ENCODE peak calls at places on chromosomes 3 and 15, in seven cellular contexts. A is MM.1S, T is H9, V is GM23338, N is endothelial cell of umbilical vein, F is SK-N-SH, X is fibroblast of lung. I is an unnamed sample.

GRCh38 chr15:67922971-67923646 is 83.3 kb upstream of the RNU6-1 start:
- DNase-seq in A (no peak), T (no peak), V (no peak), N (no peak), F (no peak), X (no peak), I (no peak)

GRCh38 chr3:170712798-170713197 is 126.9 kb upstream of the SLC7A14 start:
- DNase-seq in A (no peak), T (no peak), V (no peak), N (no peak), F (no peak), X (peak), I (no peak)

GRCh38 chr3:37024820-37025405 is 31.6 kb downstream of the MLH1 start:
- DNase-seq in A (peak), T (no peak), V (no peak), N (no peak), F (no peak), X (no peak), I (no peak)

GRCh38 chr3:72661115-72661457 is 187.2 kb downstream of the SHQ1 start:
- DNase-seq in A (no peak), T (no peak), V (no peak), N (no peak), F (peak), X (peak), I (peak)

GRCh38 chr3:29137601-29138000 is 143.3 kb upstream of the RBMS3 start:
- DNase-seq in A (no peak), T (no peak), V (no peak), N (no peak), F (no peak), X (no peak), I (no peak)

GRCh38 chr3:153060346-153060745 is 101.7 kb upstream of the RAP2B start:
- DNase-seq in A (no peak), T (no peak), V (no peak), N (no peak), F (no peak), X (no peak), I (no peak)

GRCh38 chr3:61719278-61719977 is 158.1 kb downstream of the PTPRG start:
- DNase-seq in A (no peak), T (no peak), V (no peak), N (no peak), F (no peak), X (no peak), I (no peak)

GRCh38 chr15:71691322-71691699 is 119.0 kb upstream of the NR2E3 start:
- DNase-seq in A (no peak), T (no peak), V (no peak), N (no peak), F (no peak), X (no peak), I (no peak)

GRCh38 chr15:41809526-41810220 is 18.2 kb upstream of the JMJD7 start:
- DNase-seq in A (no peak), T (no peak), V (no peak), N (no peak), F (no peak), X (no peak), I (no peak)

GRCh38 chr3:127630811-127631714 is 2.1 kb downstream of the PODXL2 start:
- DNase-seq in A (no peak), T (no peak), V (no peak), N (no peak), F (no peak), X (no peak), I (no peak)

GRCh38 chr3:126934991-126935390 is 47.9 kb upstream of the PLXNA1 start:
- DNase-seq in A (no peak), T (no peak), V (no peak), N (no peak), F (no peak), X (no peak), I (no peak)

GRCh38 chr3:43155464-43156121 is 49.7 kb upstream of the POMGNT2 start:
- DNase-seq in A (no peak), T (peak), V (peak), N (peak), F (no peak), X (peak), I (peak)

GRCh38 chr15:91992940-91993339 is 139.4 kb downstream of the SLCO3A1 start:
- DNase-seq in A (no peak), T (no peak), V (no peak), N (no peak), F (no peak), X (no peak), I (no peak)

GRCh38 chr3:58132850-58133249 is 77.9 kb downstream of the DNASE1L3 start:
- DNase-seq in A (no peak), T (no peak), V (no peak), N (no peak), F (no peak), X (no peak), I (no peak)

GRCh38 chr15:60788514-60789091 is 309.7 kb upstream of the ICE2 start:
- DNase-seq in A (peak), T (no peak), V (no peak), N (no peak), F (no peak), X (no peak), I (no peak)

DNA sequence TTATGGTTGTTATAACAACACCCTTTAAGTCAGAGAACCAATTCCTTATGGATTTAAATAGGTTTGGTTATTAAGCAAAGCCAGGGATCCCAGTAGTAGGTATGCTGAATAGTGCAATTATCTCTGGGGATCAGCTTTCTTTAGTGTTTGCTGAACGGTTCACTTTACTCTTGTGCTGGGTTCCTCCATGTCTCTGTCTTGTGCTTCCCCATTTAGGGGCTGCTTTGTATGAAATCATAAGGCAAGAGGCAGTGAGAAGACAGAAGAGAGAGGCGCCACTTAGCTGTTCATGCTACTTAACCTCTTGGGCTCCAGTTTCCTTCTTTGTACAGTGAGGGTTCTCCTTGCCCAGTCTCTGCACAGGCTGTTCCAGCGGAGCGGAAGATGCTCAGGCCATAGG is 3.5 kb downstream of the ST6GAL1 start:
- DNase-seq in A (no peak), T (no peak), V (no peak), N (no peak), F (no peak), X (no peak), I (no peak)
- H2AFZ ChIP-seq in A (no peak), T (no peak), V (no peak), N (no peak), F (no peak), X (no peak), I (no peak)

DNA sequence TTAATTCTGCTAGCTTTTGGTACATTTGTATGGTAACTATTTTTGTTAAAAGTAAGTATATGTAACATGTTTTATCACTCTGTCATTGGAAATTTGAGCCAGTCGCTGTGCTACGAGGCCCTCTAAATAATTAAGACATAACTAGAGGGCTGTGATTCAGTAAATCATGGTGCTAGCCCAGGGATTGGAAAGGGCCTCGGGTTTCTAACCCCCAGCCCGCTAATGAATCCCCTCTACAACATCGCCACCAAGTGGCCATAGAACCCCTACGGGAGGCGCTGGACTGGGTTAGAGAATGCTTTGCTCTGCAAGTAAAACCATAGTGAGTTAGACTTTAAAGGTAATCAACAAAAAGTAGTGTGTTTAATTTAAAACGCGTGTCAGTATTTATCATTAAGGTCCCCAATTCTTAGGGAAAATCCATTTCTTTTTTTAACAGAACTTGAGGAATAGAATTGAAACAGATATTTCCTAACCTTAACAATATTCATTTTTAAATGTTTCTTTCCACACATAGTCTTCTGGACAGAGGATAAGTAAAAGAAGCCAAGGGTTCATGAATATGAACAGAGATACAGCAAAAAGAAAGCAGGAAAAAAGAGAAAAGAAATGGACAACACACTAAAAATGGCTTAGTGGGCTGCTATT is 744.7 kb downstream of the EPHA3 start:
- DNase-seq in A (no peak), T (peak), V (peak), N (no peak), F (peak), X (peak), I (peak)
- TF ChIP-seq CTCF in A (peak), T (peak), V (peak), N (no peak), F (peak), X (peak), I (peak)

GRCh38 chr3:151881137-151881536 is 7.7 kb downstream of the SUCNR1 start:
- DNase-seq in A (no peak), T (no peak), V (no peak), N (no peak), F (no peak), X (no peak), I (no peak)
- H2AFZ ChIP-seq in A (no peak), T (no peak), V (peak), N (no peak), F (no peak), X (no peak), I (no peak)

GRCh38 chr3:71247221-71247947 is 336.1 kb downstream of the FOXP1 start:
- DNase-seq in A (no peak), T (peak), V (peak), N (no peak), F (peak), X (peak), I (no peak)
- TF ChIP-seq CTCF in A (no peak), T (peak), V (peak), N (no peak), F (no peak), X (no peak), I (no peak)

DNA sequence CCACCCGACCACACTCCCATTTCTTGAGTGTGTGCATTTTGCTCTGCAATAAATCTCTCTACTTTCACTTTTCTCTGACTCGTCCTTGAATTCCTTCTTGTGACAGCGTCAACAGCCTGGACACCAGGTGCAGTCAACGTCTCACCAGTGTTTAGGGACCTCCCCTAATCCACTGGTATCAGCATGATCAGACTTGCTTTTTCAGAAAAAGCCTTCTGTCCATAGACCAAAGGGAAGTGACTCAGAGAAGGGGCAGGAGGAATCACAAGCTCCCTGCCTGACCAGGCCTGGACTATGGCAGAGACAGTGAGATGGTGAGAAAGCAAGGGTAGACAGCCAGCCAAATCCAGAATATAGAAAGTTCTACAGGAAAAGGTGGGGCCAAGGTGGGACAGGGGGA is 15.5 kb downstream of the CCR5 start:
- DNase-seq in A (peak), T (no peak), V (no peak), N (peak), F (no peak), X (peak), I (peak)
- H2AFZ ChIP-seq in A (no peak), T (no peak), V (no peak), N (no peak), F (no peak), X (no peak), I (no peak)

GRCh38 chr3:172140499-172141391 is 101.4 kb downstream of the FNDC3B start:
- DNase-seq in A (no peak), T (no peak), V (peak), N (peak), F (no peak), X (peak), I (peak)
- TF ChIP-seq CTCF in A (no peak), T (no peak), V (no peak), N (no peak), F (no peak), X (no peak), I (no peak)

GRCh38 chr15:44028349-44028748 is 166.7 kb downstream of the FRMD5 start:
- DNase-seq in A (no peak), T (peak), V (no peak), N (peak), F (no peak), X (peak), I (no peak)
- H2AFZ ChIP-seq in A (no peak), T (no peak), V (no peak), N (peak), F (no peak), X (peak), I (no peak)

DNA sequence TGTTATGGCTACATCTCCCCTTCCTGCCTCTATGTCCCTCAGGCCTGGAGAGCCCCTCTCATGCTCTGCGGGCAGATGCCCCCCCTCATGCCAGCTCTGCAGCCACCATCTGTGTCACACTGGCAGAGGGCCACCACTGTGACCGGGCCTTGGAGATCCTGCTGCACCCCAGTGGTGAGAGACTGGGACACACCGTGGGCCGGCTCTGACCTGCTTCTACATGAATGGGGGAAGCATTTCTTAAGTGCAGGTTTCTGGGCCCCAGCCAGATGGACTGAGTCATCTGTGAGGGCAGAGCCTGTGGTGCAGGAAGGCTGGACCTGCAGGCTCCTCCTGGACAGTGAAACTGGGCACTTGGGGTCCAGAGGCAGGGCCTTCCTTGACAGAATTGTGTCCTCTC is 4.8 kb downstream of the VWA5B2 start:
- DNase-seq in A (no peak), T (no peak), V (peak), N (peak), F (peak), X (peak), I (peak)
- TF ChIP-seq CTCF in A (peak), T (no peak), V (no peak), N (no peak), F (peak), X (no peak), I (no peak)